ENCODE peak calls at places on chromosome 20, in ten cellular contexts. M is NCI-H345; D is kidney tubule cell; E is stimulated activated CD8-positive, alpha-beta memory T cell treated with anti-CD3 and anti-CD28 coated beads, Interleukin-15, amount 100 ng/mL, for 24 hours; O is colonic mucosa; Y is amniotic epithelial cell; Q is fibroblast of pulmonary artery; S is amniotic stem cell; F is EH; X is anterior cingulate cortex. G is an unnamed sample.

GRCh38 chr20:63668351-63668750 is 10.2 kb downstream of the RTEL1 start:
- DNase-seq in F (no peak), S (no peak), Y (no peak), Q (no peak), O (no peak), M (no peak), X (no peak), D (no peak), E (no peak), G (no peak)

GRCh38 chr20:34062651-34063482 is 49.2 kb downstream of the EIF2S2 start:
- DNase-seq in E (no peak), X (no peak), Y (peak), D (no peak), S (no peak), M (no peak), O (no peak), F (peak), Q (peak), G (no peak)

GRCh38 chr20:63785646-63786255 is 45.3 kb downstream of the ZBTB46 start:
- DNase-seq in F (no peak), E (no peak), Q (no peak), D (no peak), M (no peak), S (no peak), Y (no peak), O (no peak), X (no peak), G (no peak)

GRCh38 chr20:24622856-24623255 is 153.4 kb downstream of the SYNDIG1 start:
- DNase-seq in D (no peak), X (no peak), O (no peak), S (no peak), Y (no peak), M (no peak), F (no peak), E (no peak), Q (no peak), G (no peak)

GRCh38 chr20:19786311-19786710 is 28.3 kb downstream of the RIN2 start:
- DNase-seq in Q (peak), S (no peak), D (peak), E (no peak), X (no peak), F (peak), M (peak), Y (peak), O (peak), G (peak)

GRCh38 chr20:39874049-39874893 is 814.8 kb downstream of the MAFB start:
- DNase-seq in Q (peak), M (peak), F (peak), D (peak), S (peak), X (no peak), Y (peak), E (no peak), O (peak), G (no peak)

GRCh38 chr20:57197352-57198198 is 68.9 kb downstream of the BMP7 start:
- DNase-seq in F (no peak), Y (no peak), X (no peak), D (no peak), E (no peak), S (no peak), M (no peak), Q (no peak), O (no peak), G (no peak)

GRCh38 chr20:14355791-14356190 is 18.4 kb upstream of the FLRT3 start:
- DNase-seq in M (no peak), Y (no peak), F (no peak), E (no peak), S (no peak), X (no peak), D (no peak), Q (no peak), O (no peak), G (no peak)

GRCh38 chr20:32574296-32575226 is 10.6 kb downstream of the NOL4L start:
- DNase-seq in O (no peak), X (peak), Y (peak), S (peak), F (peak), Q (peak), E (no peak), D (peak), M (no peak), G (peak)

GRCh38 chr20:63322923-63323253 is 29.9 kb downstream of the COL20A1 start:
- DNase-seq in E (no peak), X (no peak), F (no peak), Y (no peak), M (no peak), O (no peak), D (no peak), Q (no peak), S (no peak), G (no peak)

GRCh38 chr20:46277602-46278001 is 30.7 kb downstream of the CDH22 start:
- DNase-seq in O (no peak), M (no peak), E (no peak), S (no peak), X (no peak), D (no peak), Q (no peak), Y (no peak), F (no peak), G (no peak)

GRCh38 chr20:7696311-7696710 is 243.9 kb downstream of the HAO1 start:
- DNase-seq in F (no peak), Q (no peak), Y (no peak), S (no peak), X (no peak), E (no peak), M (no peak), D (peak), O (no peak), G (no peak)

GRCh38 chr20:62242196-62242595 is 3.9 kb downstream of the OSBPL2 start:
- DNase-seq in M (no peak), F (no peak), X (no peak), D (no peak), O (no peak), S (no peak), E (no peak), Y (no peak), Q (no peak), G (no peak)

GRCh38 chr20:62956387-62957135 is 4.1 kb downstream of the SLC17A9 start:
- DNase-seq in D (no peak), Q (no peak), S (no peak), M (no peak), E (no peak), X (no peak), Y (no peak), F (no peak), O (no peak), G (no peak)

GRCh38 chr20:36604952-36605308 is 649 bp upstream of the RAB5IF start:
- DNase-seq in Y (no peak), S (no peak), F (peak), Q (no peak), D (peak), O (peak), E (no peak), X (no peak), M (no peak), G (no peak)

GRCh38 chr20:25090492-25091429 is 8.8 kb upstream of the VSX1 start:
- DNase-seq in S (no peak), D (no peak), F (no peak), Q (no peak), Y (no peak), X (no peak), E (no peak), M (peak), O (peak), G (no peak)

GRCh38 chr20:45576995-45577394 is 2.1 kb downstream of the WFDC8 start:
- DNase-seq in Y (peak), X (no peak), M (no peak), Q (no peak), F (peak), D (no peak), O (no peak), E (no peak), S (no peak), G (peak)

GRCh38 chr20:3696200-3696599 is 14.4 kb upstream of the ADAM33 start:
- DNase-seq in Q (no peak), X (no peak), O (no peak), D (no peak), E (no peak), F (no peak), S (no peak), M (no peak), Y (no peak), G (no peak)

GRCh38 chr20:50003253-50003656 is 20.5 kb downstream of the SNAI1 start:
- DNase-seq in D (peak), Q (peak), F (peak), O (no peak), M (no peak), X (no peak), E (no peak), Y (peak), S (no peak), G (peak)

GRCh38 chr20:36175475-36175995 is 21.0 kb downstream of the EPB41L1 start:
- DNase-seq in X (no peak), Y (no peak), Q (no peak), E (no peak), S (no peak), D (no peak), F (no peak), M (no peak), O (no peak), G (no peak)

GRCh38 chr20:10632681-10633509 is 40.9 kb downstream of the JAG1 start:
- DNase-seq in F (peak), O (no peak), Y (no peak), M (no peak), X (no peak), D (no peak), Q (no peak), S (no peak), E (no peak), G (no peak)

GRCh38 chr20:17395729-17396128 is 135.4 kb downstream of the BFSP1 start:
- DNase-seq in X (no peak), F (no peak), M (peak), D (no peak), E (no peak), O (no peak), S (no peak), Y (no peak), Q (no peak), G (no peak)

GRCh38 chr20:63689046-63690000 is 7.1 kb upstream of the TNFRSF6B start:
- DNase-seq in M (no peak), O (no peak), Y (no peak), X (no peak), E (no peak), F (no peak), S (no peak), Q (no peak), D (no peak), G (no peak)

GRCh38 chr20:22339091-22339881 is 245.1 kb downstream of the FOXA2 start:
- DNase-seq in M (peak), X (no peak), S (peak), Y (peak), F (peak), D (peak), O (peak), E (no peak), Q (peak), G (no peak)

GRCh38 chr20:44104807-44105517 is 82.0 kb downstream of the JPH2 start:
- DNase-seq in Y (peak), Q (peak), S (peak), F (peak), X (no peak), O (no peak), M (peak), D (peak), E (no peak), G (no peak)

GRCh38 chr20:45041464-45042337 is 59.2 kb downstream of the KCNS1 start:
- DNase-seq in Y (peak), M (peak), E (no peak), D (peak), F (peak), O (peak), Q (peak), S (peak), X (no peak), G (no peak)

G was measured in AG04449.